ENCODE peak calls at places on chromosomes 2 and 18, in seven cellular contexts. F is naive thymus-derived CD8-positive, alpha-beta T cell; G is HT1080; M is glutamatergic neuron; B is adipocyte; U is activated gamma-delta T cell treated with Interleukin-2 at 50 U/mL for 16 hours; V is hypothalamus. I is an unnamed sample.

GRCh38 chr2:232455426-232456255 is at the start of gene ALPI:
- DNase-seq in B (no peak), U (no peak), F (no peak), G (no peak), V (no peak), M (no peak), I (no peak)

GRCh38 chr2:65161551-65162100 is 31.7 kb upstream of the RAB1A start:
- DNase-seq in M (no peak), F (no peak), B (peak), V (no peak), G (no peak), U (no peak), I (no peak)

GRCh38 chr2:54255230-54256090 is 569 bp downstream of the TSPYL6 start:
- DNase-seq in B (no peak), U (no peak), V (no peak), M (no peak), F (no peak), G (no peak), I (no peak)

GRCh38 chr2:205481861-205482260 is 200.4 kb upstream of the NRP2 start:
- DNase-seq in M (no peak), U (no peak), V (no peak), F (no peak), B (no peak), G (no peak), I (no peak)

GRCh38 chr18:3727260-3727659 is 277.3 kb downstream of the TGIF1 start:
- DNase-seq in U (no peak), V (no peak), G (no peak), M (no peak), B (no peak), F (no peak), I (no peak)

GRCh38 chr2:119710281-119710680 is 31.3 kb downstream of the TMEM177 start:
- DNase-seq in F (no peak), B (no peak), V (no peak), G (no peak), U (no peak), M (no peak), I (no peak)

GRCh38 chr2:201698588-201699226 is at the start of gene MPP4:
- DNase-seq in G (peak), F (no peak), B (peak), M (no peak), U (no peak), V (no peak), I (no peak)

GRCh38 chr2:122634261-122634660 is 878.8 kb downstream of the TSN start:
- DNase-seq in V (no peak), G (peak), F (no peak), U (no peak), B (peak), M (no peak), I (no peak)

GRCh38 chr2:46299365-46300263 is 2.4 kb downstream of the EPAS1 start:
- DNase-seq in V (peak), G (peak), U (no peak), M (peak), F (no peak), B (peak), I (no peak)

GRCh38 chr2:31526946-31527345 is 53.8 kb downstream of the SRD5A2 start:
- DNase-seq in G (no peak), F (no peak), V (no peak), M (no peak), B (peak), U (no peak), I (no peak)